ENCODE peak calls at places on chromosomes 11 and 22, in ten cellular contexts. E, J, W, F, S, M, A, O, C and R are unnamed samples.

GRCh38 chr22:29710922-29711593 is 8.7 kb upstream of the CABP7 start:
- DNase-seq in E (no peak), J (no peak), W (no peak), F (no peak), S (no peak), M (no peak), A (no peak), O (no peak), C (no peak), R (no peak)

GRCh38 chr22:20425821-20426615 is 11.6 kb downstream of the SCARF2 start:
- DNase-seq in E (no peak), J (no peak), W (no peak), F (no peak), S (no peak), M (no peak), A (peak), O (no peak), C (no peak), R (no peak)

GRCh38 chr11:115499241-115499799 is 4.9 kb downstream of the CADM1 start:
- DNase-seq in E (no peak), J (no peak), W (no peak), F (no peak), S (no peak), M (no peak), A (no peak), O (no peak), C (no peak), R (no peak)

GRCh38 chr22:46454910-46455269 is 82.5 kb downstream of the CELSR1 start:
- DNase-seq in E (no peak), J (no peak), W (no peak), F (no peak), S (no peak), M (no peak), A (no peak), O (peak), C (no peak), R (peak)

GRCh38 chr22:38062782-38063181 is 5.6 kb downstream of the PICK1 start:
- DNase-seq in E (no peak), J (no peak), W (no peak), F (peak), S (no peak), M (no peak), A (no peak), O (no peak), C (no peak), R (no peak)

GRCh38 chr11:2860636-2861035 is 24.9 kb downstream of the CDKN1C start:
- DNase-seq in E (peak), J (no peak), W (no peak), F (no peak), S (peak), M (no peak), A (no peak), O (peak), C (no peak), R (no peak)

GRCh38 chr11:118533769-118534729 is 3.1 kb downstream of the TMEM25 start:
- DNase-seq in E (no peak), J (no peak), W (no peak), F (peak), S (no peak), M (no peak), A (peak), O (no peak), C (no peak), R (no peak)

GRCh38 chr11:8790964-8791363 is 108.4 kb downstream of the RPL27A start:
- DNase-seq in E (no peak), J (no peak), W (no peak), F (no peak), S (no peak), M (no peak), A (no peak), O (no peak), C (no peak), R (no peak)

GRCh38 chr22:26849575-26849974 is 192.2 kb downstream of the MIAT start:
- DNase-seq in E (no peak), J (no peak), W (no peak), F (no peak), S (no peak), M (no peak), A (no peak), O (no peak), C (no peak), R (no peak)

GRCh38 chr11:5200582-5200981 is at the start of gene OR51V1:
- DNase-seq in E (no peak), J (no peak), W (no peak), F (no peak), S (no peak), M (no peak), A (no peak), O (no peak), C (no peak), R (no peak)

GRCh38 chr11:5210376-5210885 is 9.9 kb upstream of the OR51V1 start:
- DNase-seq in E (no peak), J (no peak), W (no peak), F (no peak), S (no peak), M (no peak), A (no peak), O (no peak), C (no peak), R (no peak)

GRCh38 chr11:5203366-5203765 is 2.9 kb upstream of the OR51V1 start:
- DNase-seq in E (no peak), J (no peak), W (no peak), F (no peak), S (no peak), M (no peak), A (no peak), O (no peak), C (no peak), R (no peak)

DNA sequence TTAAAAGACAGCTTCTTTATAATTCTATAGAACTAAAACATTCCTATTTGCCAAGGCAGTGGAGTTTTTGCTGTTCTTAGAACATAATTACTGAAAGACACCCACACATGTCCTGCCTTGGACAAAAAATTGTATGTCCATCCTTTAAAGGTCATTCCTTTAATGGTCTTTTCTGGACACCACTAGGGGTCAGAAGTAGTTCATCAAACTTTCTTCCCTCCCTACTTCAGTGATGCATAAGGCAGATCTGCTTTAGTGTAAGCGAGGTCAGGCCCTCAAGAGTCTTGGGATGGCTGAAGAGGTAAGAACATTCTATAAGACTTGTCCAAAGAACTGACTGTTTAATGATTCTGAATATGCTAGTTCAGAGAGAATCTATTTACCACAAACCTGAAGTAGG is 4.3 kb upstream of the OR51V1 start:
- DNase-seq in E (peak), J (no peak), W (no peak), F (no peak), S (peak), M (no peak), A (no peak), O (peak), C (peak), R (peak)
- TF ChIP-seq CTCF in E (peak), J (peak), W (no peak), F (no peak), S (peak), M (peak), A (peak), O (peak), C (peak), R (peak)

GRCh38 chr11:94558932-94559331 is 8.2 kb upstream of the PIWIL4 start:
- DNase-seq in E (no peak), J (no peak), W (no peak), F (no peak), S (peak), M (no peak), A (no peak), O (no peak), C (no peak), R (no peak)

GRCh38 chr11:94558468-94558867 is 8.7 kb upstream of the PIWIL4 start:
- DNase-seq in E (no peak), J (no peak), W (no peak), F (no peak), S (peak), M (no peak), A (no peak), O (no peak), C (no peak), R (no peak)

GRCh38 chr11:94563848-94564442 is 3.2 kb upstream of the PIWIL4 start:
- DNase-seq in E (no peak), J (no peak), W (no peak), F (no peak), S (peak), M (no peak), A (no peak), O (no peak), C (no peak), R (no peak)

GRCh38 chr11:94567181-94567670 is at the start of gene PIWIL4:
- DNase-seq in E (no peak), J (no peak), W (no peak), F (no peak), S (peak), M (no peak), A (peak), O (no peak), C (no peak), R (no peak)

DNA sequence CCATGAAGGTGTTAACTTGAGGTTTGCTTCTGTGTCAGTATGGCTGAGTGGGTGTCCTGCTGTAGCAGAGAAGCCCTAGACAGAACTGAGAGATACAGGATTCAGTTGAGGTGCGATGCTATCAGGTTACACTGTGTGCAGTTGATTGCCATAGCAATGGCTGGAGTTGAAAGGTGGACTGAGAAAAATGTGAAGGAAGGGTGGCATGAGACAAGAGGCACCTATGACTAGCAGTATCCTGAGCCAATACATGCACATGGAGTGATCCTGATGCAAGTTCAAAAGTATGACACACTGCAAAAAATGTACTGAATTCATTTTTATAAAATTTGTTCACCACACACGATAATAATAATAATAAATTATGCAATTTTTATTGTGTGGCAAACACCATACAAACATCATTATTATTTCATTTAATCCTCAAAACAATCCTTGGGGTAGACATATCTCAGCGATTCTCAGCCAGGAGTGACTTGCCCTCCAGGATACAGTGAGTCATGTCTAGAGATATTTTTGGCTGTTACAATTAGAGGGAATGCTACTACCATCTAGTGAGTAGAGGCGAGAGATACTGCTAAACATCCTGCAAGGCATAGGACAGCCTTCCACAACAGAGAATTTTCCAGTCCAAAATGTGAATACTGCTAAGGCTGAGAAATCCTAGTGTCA is 3.9 kb upstream of the PIWIL4 start:
- DNase-seq in E (no peak), J (no peak), W (no peak), F (no peak), S (peak), M (no peak), A (no peak), O (peak), C (no peak), R (peak)
- TF ChIP-seq CTCF in E (no peak), J (no peak), W (no peak), F (no peak), S (peak), M (no peak), A (no peak), O (peak), C (no peak), R (peak)

DNA sequence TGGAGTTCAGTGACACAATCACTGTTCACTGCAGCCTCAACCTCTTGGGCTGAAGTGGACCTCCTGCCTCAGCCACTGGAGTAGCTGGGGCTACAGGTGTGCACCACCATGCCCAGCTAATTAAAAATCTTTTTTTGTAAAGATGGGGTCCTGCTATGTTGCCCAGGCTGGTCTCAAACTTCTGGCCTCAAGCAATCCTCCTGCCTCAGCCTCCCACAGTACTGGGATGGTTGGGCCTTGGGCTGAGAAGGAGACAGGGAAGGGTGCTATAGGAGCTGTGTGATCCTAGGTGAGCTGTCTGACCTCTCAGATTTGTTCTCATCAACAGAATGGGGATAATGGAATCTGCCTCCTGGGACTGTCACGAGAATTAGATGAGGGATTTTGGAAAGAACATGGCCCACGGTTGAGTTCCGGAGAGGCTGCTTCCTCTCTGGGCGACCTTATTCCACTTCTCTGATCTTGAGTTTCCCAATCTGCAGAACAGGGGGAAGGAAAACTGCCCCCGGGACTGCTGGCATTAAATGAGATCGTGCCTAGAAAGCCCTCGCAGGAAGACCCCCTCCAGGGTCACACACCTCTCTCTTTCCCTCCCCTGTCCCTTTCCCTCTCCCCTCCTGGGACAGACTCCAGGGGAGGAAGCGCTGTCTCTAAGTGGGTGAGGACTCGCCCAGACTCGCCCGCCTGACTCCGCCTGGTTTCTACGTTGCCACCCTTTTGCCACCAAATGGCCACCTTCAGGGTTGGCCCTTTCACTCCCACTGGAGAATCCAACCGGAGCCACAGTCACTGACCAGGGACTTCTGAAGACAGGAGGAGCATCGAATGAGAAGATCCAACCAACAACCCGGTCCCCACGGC is 50.1 kb downstream of the MCM5 start:
- DNase-seq in E (no peak), J (no peak), W (no peak), F (no peak), S (no peak), M (no peak), A (peak), O (no peak), C (no peak), R (no peak)
- TF ChIP-seq CTCF in E (no peak), J (no peak), W (no peak), F (no peak), S (no peak), M (no peak), A (no peak), O (no peak), C (no peak), R (no peak)

DNA sequence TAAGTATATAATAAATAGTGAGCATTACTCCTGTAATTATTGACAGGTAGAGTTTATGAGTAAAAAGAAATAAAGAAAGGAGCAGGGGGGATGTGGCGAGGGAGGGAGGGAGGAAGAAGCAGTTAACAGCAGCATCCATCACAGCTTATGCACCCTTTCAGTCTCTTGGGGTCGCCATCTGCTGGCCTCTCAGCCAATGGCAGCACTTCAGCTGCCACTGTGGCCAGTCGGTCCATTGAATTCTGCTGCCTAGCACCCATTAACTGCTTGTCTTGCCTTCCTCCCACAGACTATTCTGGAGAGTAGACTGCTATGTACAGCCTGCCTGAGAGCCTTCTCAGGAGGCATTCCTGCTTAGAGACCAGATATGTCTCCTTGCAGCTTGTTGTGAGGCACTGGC is 388.3 kb downstream of the TENM4 start:
- DNase-seq in E (no peak), J (no peak), W (no peak), F (peak), S (peak), M (no peak), A (no peak), O (peak), C (no peak), R (no peak)
- TF ChIP-seq CTCF in E (no peak), J (no peak), W (no peak), F (peak), S (peak), M (peak), A (peak), O (peak), C (peak), R (peak)

GRCh38 chr22:43889366-43890253 is 2.2 kb downstream of the PNPLA5 start:
- DNase-seq in E (no peak), J (peak), W (no peak), F (no peak), S (no peak), M (no peak), A (peak), O (peak), C (no peak), R (peak)
- TF ChIP-seq CTCF in E (no peak), J (no peak), W (no peak), F (no peak), S (no peak), M (no peak), A (no peak), O (peak), C (no peak), R (peak)